ENCODE peak calls at places on chromosomes 1 and 21, in five cellular contexts. S, H, T, F and K are unnamed samples. For H3K36me3, the result is how much of the 10 kb centered on the place peaks cover.

GRCh38 chr1:56576880-56577858 is 2.2 kb downstream of the PLPP3 start:
- DNase-seq in T (peak), H (no peak), F (peak), S (peak), K (peak)

GRCh38 chr1:204971700-204972336 is 71.2 kb upstream of the CNTN2 start:
- DNase-seq in T (peak), S (peak), F (no peak), H (no peak), K (no peak)

GRCh38 chr1:37177230-37177864 is 143.0 kb upstream of the GRIK3 start:
- DNase-seq in H (no peak), S (peak), F (no peak), T (peak), K (no peak)

GRCh38 chr1:44632511-44633072 is 41.7 kb downstream of the TMEM53 start:
- DNase-seq in F (no peak), T (peak), H (no peak), S (peak), K (no peak)

GRCh38 chr21:28325618-28326017 is 667.1 kb downstream of the LTN1 start:
- DNase-seq in S (no peak), H (no peak), F (no peak), T (no peak), K (no peak)

GRCh38 chr1:1073743-1074587 is at the start of gene RNF223:
- DNase-seq in T (no peak), H (peak), F (no peak), S (no peak), K (peak)

GRCh38 chr1:193458628-193459027 is 272.2 kb upstream of the B3GALT2 start:
- DNase-seq in H (no peak), F (no peak), S (no peak), T (no peak), K (no peak)

GRCh38 chr1:226738421-226738994 is 574 bp downstream of the ITPKB start:
- DNase-seq in H (no peak), F (no peak), S (peak), T (peak), K (no peak)

GRCh38 chr1:88985033-88985432 is 7.4 kb downstream of the KYAT3 start:
- DNase-seq in H (no peak), T (peak), F (peak), S (peak), K (no peak)

GRCh38 chr1:44842763-44843655 is at the start of gene PTCH2:
- DNase-seq in T (peak), H (peak), S (peak), F (peak), K (peak)

GRCh38 chr1:63821650-63822049 is 47.8 kb downstream of the ROR1 start:
- DNase-seq in S (peak), F (no peak), H (no peak), T (peak), K (no peak)

GRCh38 chr1:43842099-43842498 is 91.5 kb upstream of the ARTN start:
- DNase-seq in S (no peak), H (no peak), F (no peak), T (no peak), K (no peak)

GRCh38 chr1:36303650-36304360 is 2.4 kb upstream of the SH3D21 start:
- DNase-seq in T (no peak), F (no peak), S (no peak), H (peak), K (no peak)

GRCh38 chr1:30037251-30038118 is 685.9 kb downstream of the MATN1 start:
- DNase-seq in H (no peak), T (no peak), S (no peak), F (no peak), K (no peak)

GRCh38 chr21:46006547-46007497 is 25.3 kb downstream of the COL6A1 start:
- DNase-seq in H (peak), T (no peak), F (no peak), S (no peak), K (no peak)

GRCh38 chr21:41584603-41585176 is 76.7 kb upstream of the TMPRSS2 start:
- DNase-seq in H (no peak), S (no peak), T (no peak), F (no peak), K (no peak)

GRCh38 chr1:42453386-42453785 is 2.4 kb downstream of the ZMYND12 start:
- DNase-seq in S (no peak), F (no peak), T (no peak), H (no peak), K (no peak)

DNA sequence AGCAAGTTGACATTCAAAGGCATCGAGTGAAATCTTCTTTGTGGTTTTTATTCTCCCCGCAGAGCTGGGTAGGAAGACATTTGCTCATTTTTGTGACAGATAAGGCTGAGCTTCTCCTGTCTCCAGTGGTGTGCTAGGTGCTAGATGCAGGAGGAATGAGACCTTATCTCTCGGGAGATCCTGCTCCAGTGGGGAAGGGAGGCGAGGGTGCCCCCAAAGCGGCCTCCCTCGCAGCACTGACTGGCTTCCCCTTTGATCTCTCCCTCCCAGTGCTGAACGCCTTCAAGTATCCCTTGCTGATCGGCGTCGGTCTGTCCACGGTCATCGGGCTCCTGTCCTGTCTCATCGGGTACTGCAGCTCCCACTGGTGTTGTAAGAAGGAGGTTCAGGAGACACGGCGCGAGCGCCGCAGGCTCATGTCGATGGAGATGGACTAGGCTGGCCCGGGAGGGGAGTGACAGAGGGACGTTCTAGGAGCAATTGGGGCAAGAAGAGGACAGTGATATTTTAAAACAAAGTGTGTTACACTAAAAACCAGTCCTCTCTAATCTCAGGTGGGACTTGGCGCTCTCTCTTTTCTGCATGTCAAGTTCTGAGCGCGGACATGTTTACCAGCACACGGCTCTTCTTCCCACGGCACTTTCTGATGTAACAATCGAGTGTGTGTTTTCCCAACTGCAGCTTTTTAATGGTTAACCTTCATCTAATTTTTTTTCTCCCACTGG is 14.9 kb upstream of the CD101 start:
- DNase-seq in T (no peak), H (no peak), S (no peak), F (no peak), K (peak)
- TF ChIP-seq CTCF in T (no peak), H (no peak), S (no peak), F (no peak), K (peak)

GRCh38 chr1:111441573-111442192 is 7.4 kb downstream of the WDR77 start:
- DNase-seq in T (peak), H (no peak), F (no peak), S (peak), K (peak)

GRCh38 chr1:111442457-111442856 is 6.6 kb downstream of the WDR77 start:
- DNase-seq in S (no peak), T (no peak), H (no peak), F (no peak), K (no peak)

GRCh38 chr1:111444031-111444430 is 5.0 kb downstream of the WDR77 start:
- DNase-seq in H (no peak), F (no peak), T (no peak), S (no peak), K (no peak)

GRCh38 chr1:111436726-111437125 is 9.2 kb upstream of the OVGP1 start:
- DNase-seq in F (no peak), H (no peak), S (no peak), T (peak), K (no peak)

GRCh38 chr1:111439461-111440351 is 9.3 kb downstream of the WDR77 start:
- DNase-seq in S (no peak), T (peak), H (no peak), F (no peak), K (no peak)
- H3K36me3 ChIP-seq in S (under half), T (under half), H (under half), F (under half), K (under half)

GRCh38 chr1:110133436-110133835 is 16.9 kb upstream of the SLC6A17 start:
- DNase-seq in S (no peak), T (no peak), H (no peak), F (no peak), K (no peak)

GRCh38 chr1:110132682-110133081 is 17.6 kb upstream of the SLC6A17 start:
- DNase-seq in H (no peak), T (no peak), F (no peak), S (no peak), K (no peak)

GRCh38 chr1:110134050-110134595 is 16.2 kb upstream of the SLC6A17 start:
- DNase-seq in F (no peak), S (no peak), T (peak), H (no peak), K (no peak)

GRCh38 chr1:110130113-110130591 is 17.9 kb downstream of the UBL4B start:
- DNase-seq in F (no peak), H (no peak), T (no peak), S (no peak), K (no peak)

GRCh38 chr1:110130989-110131388 is 18.7 kb downstream of the UBL4B start:
- DNase-seq in S (no peak), F (no peak), T (no peak), H (no peak), K (no peak)
- TF ChIP-seq CTCF in S (no peak), F (no peak), T (no peak), H (no peak), K (no peak)

DNA sequence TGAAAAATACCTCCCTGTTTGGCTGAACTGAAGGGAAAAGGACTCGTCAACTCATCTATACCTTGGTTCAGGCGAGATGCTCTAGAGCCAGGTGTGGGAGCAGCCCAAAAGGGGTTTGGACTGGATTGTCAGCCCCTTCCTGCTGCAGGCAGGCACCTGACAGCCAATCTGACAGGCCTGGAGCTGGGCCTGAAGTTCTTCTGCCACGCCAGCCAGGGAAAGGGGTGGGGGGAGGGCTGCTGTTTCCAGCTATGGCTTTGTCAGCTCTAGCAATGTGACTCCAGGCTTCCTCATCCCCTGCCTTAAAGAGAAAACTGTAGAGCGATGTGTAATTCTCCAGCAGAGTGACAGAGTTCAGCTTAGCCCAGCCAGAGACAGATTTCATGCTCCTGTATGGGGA is 30.4 kb downstream of the WNT4 start:
- DNase-seq in S (no peak), T (peak), F (no peak), H (no peak), K (no peak)
- H3K36me3 ChIP-seq in S (under half), T (under half), F (under half), H (under half), K (under half)

DNA sequence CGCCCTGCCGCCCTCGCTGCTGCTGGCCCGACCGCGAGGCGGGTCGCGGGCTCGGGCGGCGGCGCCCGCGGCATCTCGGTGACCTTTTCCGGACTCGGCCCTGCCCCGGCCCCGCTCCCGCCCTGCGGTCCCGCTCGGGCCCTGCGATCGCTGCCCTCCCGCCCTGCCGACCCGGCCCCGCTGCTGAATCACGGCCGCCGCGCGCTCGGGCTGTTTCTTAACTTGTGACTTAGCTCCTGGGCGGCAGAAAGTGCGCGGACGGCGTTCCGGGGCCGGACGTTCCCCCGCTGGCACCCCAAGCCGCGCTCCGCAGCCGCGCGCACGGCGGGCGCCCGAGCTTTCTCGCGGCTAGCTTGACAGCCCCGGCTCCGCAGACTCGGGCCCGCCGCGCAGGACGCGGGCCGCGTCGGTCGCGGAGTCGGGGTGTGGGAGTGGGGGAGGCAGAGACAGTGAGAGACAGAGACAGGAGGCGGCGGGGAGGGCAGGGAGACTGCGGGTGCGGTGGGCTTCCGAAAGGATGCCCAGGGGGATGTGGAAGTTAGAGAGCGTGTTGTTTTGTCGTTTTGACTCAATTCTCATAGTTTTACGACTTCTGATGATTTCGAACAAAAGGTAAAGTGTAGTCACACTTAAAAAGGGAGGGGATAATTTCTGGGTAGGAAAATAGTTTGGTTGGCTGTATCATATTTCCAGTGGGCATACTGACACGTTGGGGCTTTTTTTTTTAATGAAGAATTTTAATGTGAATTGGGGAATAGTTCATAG is 49.7 kb downstream of the PRDM2 start:
- DNase-seq in F (peak), T (peak), H (no peak), S (peak), K (peak)
- TF ChIP-seq CTCF in F (no peak), T (no peak), H (no peak), S (no peak), K (no peak)

DNA sequence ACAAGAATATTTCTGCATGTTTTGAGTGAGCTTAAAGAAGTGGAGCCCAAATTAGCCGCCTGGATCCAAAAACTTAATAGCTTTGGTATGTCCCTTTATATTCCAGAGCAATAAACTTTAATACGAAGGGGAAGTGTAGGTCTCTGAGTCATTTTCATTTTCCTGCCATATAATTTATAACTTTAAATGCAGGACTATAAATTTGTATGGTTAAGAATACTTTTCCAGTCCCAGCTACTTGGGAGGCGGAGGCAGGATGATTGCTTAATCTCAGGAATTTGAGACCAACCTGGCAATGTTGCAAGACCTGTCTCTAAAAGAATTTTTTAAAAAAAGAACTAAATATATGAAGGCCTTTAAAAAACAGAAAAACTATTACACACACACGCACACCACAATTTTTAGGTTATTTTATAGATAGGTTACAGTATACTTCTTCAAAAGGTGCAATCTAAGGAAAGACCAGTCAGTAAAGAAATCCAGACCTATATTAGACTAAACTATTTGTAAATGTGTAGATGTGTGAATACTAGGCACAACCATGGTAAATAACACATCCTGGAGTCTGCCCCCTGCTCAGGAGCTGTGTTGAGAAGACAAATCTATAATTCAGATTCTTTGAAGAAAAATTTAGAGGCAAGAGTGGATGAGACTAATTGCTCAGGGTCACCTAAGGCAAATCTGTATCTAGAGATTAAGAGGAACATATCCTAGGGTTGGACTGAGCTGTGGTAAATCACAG is 80.3 kb downstream of the TTC3 start:
- DNase-seq in H (no peak), S (peak), T (peak), F (no peak), K (peak)
- H3K36me3 ChIP-seq in H (under half), S (under half), T (under half), F (under half), K (under half)

GRCh38 chr21:34073032-34073748 is at the start of the genes MRPS6 and SLC5A3:
- DNase-seq in F (peak), T (peak), H (peak), S (peak), K (peak)
- TF ChIP-seq CTCF in F (no peak), T (peak), H (no peak), S (no peak), K (peak)

DNA sequence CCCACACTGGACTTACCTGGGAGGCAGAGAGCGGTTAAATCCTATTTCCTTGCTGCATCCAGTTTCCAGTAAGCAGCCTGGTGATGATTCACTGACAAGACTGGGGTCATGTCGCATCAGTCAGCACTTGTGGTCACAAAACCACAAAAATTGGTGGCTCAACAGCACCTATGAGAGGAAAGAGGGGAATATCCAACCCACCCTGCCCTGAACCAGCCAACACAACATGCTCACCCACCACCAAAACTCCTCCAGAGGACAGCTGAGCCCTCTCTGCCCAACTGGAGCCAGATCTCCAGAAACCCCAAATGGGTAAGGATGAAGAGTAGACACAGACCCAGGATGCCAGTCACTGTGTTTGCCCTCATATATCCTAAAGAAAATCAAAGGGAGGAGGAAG is 64.1 kb downstream of the CD46 start:
- DNase-seq in T (peak), S (no peak), H (no peak), F (no peak), K (no peak)
- H3K36me3 ChIP-seq in T (under half), S (under half), H (under half), F (under half), K (under half)

GRCh38 chr1:78690516-78690915 is 40.9 kb downstream of the IFI44 start:
- DNase-seq in T (no peak), S (no peak), H (no peak), F (no peak), K (no peak)

GRCh38 chr1:78687914-78688313 is 38.3 kb downstream of the IFI44 start:
- DNase-seq in F (no peak), T (peak), H (no peak), S (no peak), K (no peak)

GRCh38 chr1:78691995-78692747 is 42.5 kb downstream of the IFI44 start:
- DNase-seq in H (no peak), S (no peak), F (no peak), T (peak), K (no peak)

GRCh38 chr1:78687315-78687714 is 37.7 kb downstream of the IFI44 start:
- DNase-seq in H (no peak), T (no peak), S (no peak), F (no peak), K (no peak)

DNA sequence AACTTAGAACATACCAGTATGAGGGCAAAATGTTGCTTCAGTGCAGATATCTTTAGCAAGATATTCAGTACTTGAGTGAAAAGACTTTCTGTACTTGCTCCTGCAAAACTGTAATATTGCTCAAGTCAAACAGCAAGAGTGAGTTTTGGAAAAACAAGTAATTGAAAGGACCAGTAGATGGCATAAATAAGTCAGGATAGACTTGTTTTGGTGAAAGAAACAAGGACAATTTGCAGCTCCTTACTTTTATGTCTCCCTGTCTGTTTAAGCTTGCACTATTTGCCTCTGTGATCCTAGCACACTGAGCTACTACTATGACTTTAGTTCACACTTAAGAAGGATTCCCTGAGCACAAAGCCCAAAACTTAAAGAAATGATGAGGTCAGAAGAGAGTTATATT is 39.1 kb downstream of the IFI44 start:
- DNase-seq in F (no peak), T (peak), H (no peak), S (peak), K (no peak)
- TF ChIP-seq CTCF in F (peak), T (peak), H (no peak), S (peak), K (no peak)

GRCh38 chr1:165898837-165899236 is 71.4 kb downstream of the UCK2 start:
- DNase-seq in T (peak), S (peak), F (no peak), H (peak), K (no peak)

GRCh38 chr1:165895451-165895871 is 68.0 kb downstream of the UCK2 start:
- DNase-seq in T (peak), S (peak), F (no peak), H (no peak), K (no peak)

GRCh38 chr1:165899461-165899941 is 72.1 kb downstream of the UCK2 start:
- DNase-seq in T (peak), S (no peak), H (peak), F (no peak), K (no peak)

GRCh38 chr1:165896277-165896676 is 68.9 kb downstream of the UCK2 start:
- DNase-seq in F (peak), T (peak), H (no peak), S (peak), K (no peak)

GRCh38 chr1:165897326-165898303 is 70.2 kb downstream of the UCK2 start:
- DNase-seq in T (peak), H (no peak), S (peak), F (no peak), K (no peak)
- H3K36me3 ChIP-seq in T (under half), H (under half), S (under half), F (under half), K (under half)